ENCODE peak calls at places on chromosomes 1 and 21, in eight cellular contexts. D is NCI-H2107, S is type B pancreatic cell, J is HCEC 1CT, Z is HFF-Myc, P is astrocyte of the spinal cord, C is RPMI7951, O is SHP77. V is an unnamed sample.

GRCh38 chr1:218259800-218260199 is 25.3 kb upstream of the RRP15 start:
- DNase-seq in D (no peak), S (no peak), J (peak; percentile 7), Z (no peak), P (no peak), C (peak; percentile 9), O (peak; percentile 50), V (no peak)

GRCh38 chr1:157862114-157863070 is 20.8 kb upstream of the CD5L start:
- DNase-seq in D (no peak), S (no peak), J (no peak), Z (no peak), P (no peak), C (no peak), O (no peak), V (no peak)

GRCh38 chr1:245583575-245584330 is 429.0 kb downstream of the KIF26B start:
- DNase-seq in D (peak; percentile 44), S (no peak), J (no peak), Z (no peak), P (no peak), C (peak; percentile 59), O (no peak), V (no peak)

GRCh38 chr1:76176020-76176419 is 101.5 kb downstream of the ST6GALNAC3 start:
- DNase-seq in D (no peak), S (no peak), J (no peak), Z (no peak), P (no peak), C (no peak), O (no peak), V (no peak)

GRCh38 chr1:161068306-161069200 is 1.1 kb downstream of the ARHGAP30 start:
- DNase-seq in D (no peak), S (no peak), J (no peak), Z (no peak), P (no peak), C (no peak), O (no peak), V (peak; percentile 70)

GRCh38 chr21:39674794-39675193 is 62.1 kb downstream of the B3GALT5 start:
- DNase-seq in D (no peak), S (no peak), J (no peak), Z (no peak), P (no peak), C (no peak), O (no peak), V (no peak)

GRCh38 chr21:26148071-26148470 is 22.5 kb downstream of the APP start:
- DNase-seq in D (no peak), S (no peak), J (no peak), Z (no peak), P (no peak), C (no peak), O (no peak), V (no peak)

GRCh38 chr1:201053155-201053860 is 29.8 kb upstream of the KIF21B start:
- DNase-seq in D (no peak), S (no peak), J (no peak), Z (no peak), P (no peak), C (no peak), O (no peak), V (no peak)

V was measured in left ventricle myocardium inferior.